ENCODE peak calls at places on chromosomes 3 and 15, in four cellular contexts. W is A549, B is K562, K is IMR-90. R is an unnamed sample.

GRCh38 chr15:73685981-73686380 is 1.8 kb downstream of the CD276 start:
- DNase-seq in K (no peak), W (no peak), B (no peak), R (no peak)

GRCh38 chr15:74892931-74893330 is 3.1 kb downstream of the MPI start:
- DNase-seq in W (no peak), K (no peak), B (no peak), R (no peak)

GRCh38 chr3:187319699-187320302 is 28.3 kb upstream of the MASP1 start:
- DNase-seq in B (peak), K (peak), W (peak), R (peak)

GRCh38 chr15:74269362-74270035 is 33.4 kb downstream of the CCDC33 start:
- DNase-seq in K (no peak), B (no peak), W (no peak), R (no peak)

GRCh38 chr3:24464389-24464788 is 30.3 kb downstream of the THRB start:
- DNase-seq in K (no peak), B (no peak), W (no peak), R (no peak)

GRCh38 chr3:142853270-142854163 is 35.4 kb downstream of the PCOLCE2 start:
- DNase-seq in K (peak), W (peak), B (no peak), R (no peak)

GRCh38 chr15:81098884-81099601 is 35.0 kb upstream of the CFAP161 start:
- DNase-seq in W (no peak), K (peak), B (peak), R (no peak)

GRCh38 chr15:82159922-82160321 is 102.6 kb downstream of the EFL1 start:
- DNase-seq in B (no peak), W (peak), K (peak), R (no peak)

GRCh38 chr3:125033135-125033534 is 22.7 kb downstream of the HEG1 start:
- DNase-seq in W (no peak), K (no peak), B (no peak), R (no peak)

GRCh38 chr3:43214616-43215015 is 71.7 kb upstream of the SNRK start:
- DNase-seq in W (no peak), B (no peak), K (no peak), R (no peak)

GRCh38 chr3:81749285-81749684 is 12.2 kb downstream of the GBE1 start:
- DNase-seq in W (no peak), K (peak), B (no peak), R (no peak)

GRCh38 chr3:123440181-123440580 is 8.7 kb downstream of the ADCY5 start:
- DNase-seq in B (no peak), K (no peak), W (no peak), R (no peak)

GRCh38 chr3:136720091-136720490 is 32.1 kb downstream of the STAG1 start:
- DNase-seq in B (no peak), K (no peak), W (no peak), R (no peak)

GRCh38 chr3:124993462-124993861 is 58.9 kb upstream of the MUC13 start:
- DNase-seq in W (no peak), K (no peak), B (no peak), R (no peak)

GRCh38 chr15:81182031-81182745 is 14.5 kb upstream of the IL16 start:
- DNase-seq in W (no peak), K (peak), B (no peak), R (no peak)

GRCh38 chr15:55289011-55289572 is 521 bp downstream of the RAB27A start:
- DNase-seq in B (no peak), W (peak), K (peak), R (no peak)

GRCh38 chr3:32297366-32297765 is 58.9 kb downstream of the CMTM8 start:
- DNase-seq in B (no peak), W (no peak), K (no peak), R (no peak)

GRCh38 chr3:179181021-179181472 is 32.9 kb downstream of the PIK3CA start:
- DNase-seq in W (no peak), K (peak), B (no peak), R (no peak)

GRCh38 chr15:35256555-35256954 is 171.5 kb upstream of the NANOGP8 start:
- DNase-seq in W (no peak), K (peak), B (no peak), R (no peak)

GRCh38 chr3:22928716-22929115 is 274.4 kb upstream of the UBE2E2 start:
- DNase-seq in B (no peak), K (no peak), W (no peak), R (no peak)
- TF ChIP-seq RAD21 in B (no peak), K (no peak), W (no peak), R (no peak)

GRCh38 chr3:52210550-52211046 is 12.6 kb downstream of the ALAS1 start:
- DNase-seq in B (no peak), K (peak), W (peak), R (no peak)
- TF ChIP-seq ELK1 in B (no peak), K (no peak), W (no peak), R (no peak)

GRCh38 chr3:9791790-9792404 is 376 bp downstream of the TADA3 start:
- DNase-seq in K (no peak), W (no peak), B (no peak), R (no peak)

GRCh38 chr3:9794400-9794799 is 1.5 kb downstream of the ARPC4 start:
- DNase-seq in K (no peak), B (no peak), W (no peak), R (no peak)

GRCh38 chr3:9791127-9791526 is 1.1 kb downstream of the TADA3 start:
- DNase-seq in K (no peak), W (no peak), B (no peak), R (no peak)

GRCh38 chr3:9793161-9793781 is 389 bp downstream of the ARPC4 start:
- DNase-seq in K (peak), W (peak), B (peak), R (no peak)

DNA sequence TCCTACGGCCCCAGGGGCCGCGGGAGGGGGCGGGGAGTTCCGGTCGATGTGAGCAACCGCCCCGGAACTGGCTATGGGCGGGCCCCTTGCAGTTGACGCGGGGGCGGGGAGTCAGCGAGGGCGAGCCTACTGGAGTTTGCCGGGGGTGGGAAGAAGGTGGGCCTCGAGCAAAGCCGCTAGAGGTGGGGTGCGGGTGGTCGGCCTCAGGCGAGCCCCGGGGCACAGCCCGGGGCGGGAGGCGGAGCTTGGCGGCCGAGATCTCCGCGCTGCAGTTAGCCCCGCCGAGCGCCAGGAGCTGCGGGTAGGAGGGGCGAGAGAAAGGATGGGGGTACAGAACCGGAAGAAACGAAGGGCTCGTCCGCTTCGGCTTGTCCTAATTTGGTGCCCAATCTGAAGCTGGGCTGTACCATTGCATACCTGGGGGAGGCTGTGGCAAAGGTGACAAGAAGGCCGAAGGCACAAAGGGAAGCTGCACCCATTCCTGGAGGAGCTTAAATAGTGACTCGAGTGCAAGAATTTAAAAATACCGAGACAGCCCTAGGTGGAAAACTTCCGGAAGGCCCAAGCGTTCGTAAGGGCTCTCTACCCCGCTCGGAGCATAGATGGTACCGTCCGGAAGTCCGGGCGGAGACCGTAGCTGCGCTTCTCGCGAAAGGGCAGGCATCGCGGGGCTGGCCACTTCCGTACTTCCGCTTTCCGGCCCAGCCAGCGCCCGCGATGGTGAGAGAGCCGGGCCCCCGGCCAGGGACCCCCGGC is at the start of the genes ARPC4 and TADA3:
- DNase-seq in B (peak), W (peak), K (peak), R (peak)
- TF ChIP-seq POLR2A in B (peak), W (peak), K (peak), R (peak)

GRCh38 chr15:64137226-64137833 is 14.2 kb upstream of the SNX22 start:
- DNase-seq in B (no peak), W (no peak), K (no peak), R (no peak)

GRCh38 chr15:64133619-64134018 is 17.9 kb upstream of the SNX22 start:
- DNase-seq in B (no peak), K (no peak), W (no peak), R (no peak)

GRCh38 chr15:64132217-64132616 is 19.3 kb upstream of the SNX22 start:
- DNase-seq in W (no peak), B (no peak), K (no peak), R (no peak)

GRCh38 chr15:64131547-64131946 is 20.0 kb upstream of the SNX22 start:
- DNase-seq in B (no peak), K (no peak), W (no peak), R (no peak)

DNA sequence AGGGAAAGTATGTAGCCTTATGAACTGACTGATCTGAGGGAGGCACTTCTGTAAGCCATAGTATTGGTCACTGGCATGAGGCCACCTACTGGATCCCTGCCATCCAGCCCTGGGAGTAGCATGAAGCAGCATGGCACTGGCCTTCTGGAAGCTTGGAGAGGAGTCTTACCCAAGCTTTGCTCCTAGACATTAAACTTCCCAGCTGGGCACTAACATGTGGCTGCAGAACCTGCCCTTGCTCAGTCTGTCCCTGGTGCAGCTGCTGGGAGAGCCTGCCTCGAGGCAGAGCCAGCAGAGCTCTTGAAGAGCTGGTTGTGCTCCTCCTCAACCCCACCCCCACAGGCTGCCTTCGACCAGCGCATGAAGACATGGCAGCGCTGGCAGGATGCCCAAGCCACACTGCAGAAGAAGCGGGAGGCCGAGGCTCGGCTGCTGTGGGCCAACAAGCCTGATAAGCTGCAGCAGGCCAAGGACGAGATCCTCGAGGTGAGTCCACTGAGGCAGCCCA is 17.2 kb upstream of the SNX22 start:
- DNase-seq in W (no peak), K (peak), B (no peak), R (no peak)
- TF ChIP-seq RAD21 in W (no peak), K (no peak), B (no peak), R (no peak)

DNA sequence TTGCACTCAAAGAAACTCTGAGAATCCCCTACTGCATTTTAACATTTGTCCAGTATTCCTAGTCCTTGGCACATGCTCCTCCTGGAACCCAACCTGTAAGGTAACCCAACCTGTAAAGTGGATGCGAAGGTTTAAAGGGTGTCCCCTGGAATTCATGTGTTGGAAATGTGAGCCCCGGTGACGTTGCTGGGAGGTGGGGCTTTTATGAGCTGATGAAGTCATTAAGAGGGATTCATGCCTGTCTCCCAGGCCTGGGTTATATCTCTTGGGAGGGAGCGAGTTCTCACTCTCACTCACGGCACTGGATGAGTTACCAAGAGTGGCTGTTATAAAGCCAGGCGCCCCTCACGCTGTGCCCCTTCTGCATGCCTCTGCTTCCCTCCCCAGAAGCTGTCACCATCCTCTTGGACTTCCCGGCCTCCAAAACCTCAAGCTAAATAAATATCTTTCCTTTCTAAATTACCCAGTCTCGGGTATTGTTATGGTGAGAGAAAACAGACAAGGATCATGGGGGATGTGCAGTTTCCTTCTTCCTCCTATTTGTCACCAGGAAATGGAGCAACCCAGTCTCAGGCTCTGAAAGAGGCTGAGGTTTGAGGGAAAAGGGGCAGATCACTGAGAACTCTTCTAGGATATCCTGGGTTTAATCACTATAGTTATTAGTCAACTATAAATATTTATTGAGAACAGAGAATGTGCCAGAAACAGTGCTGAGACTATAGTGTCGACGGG is 7.6 kb downstream of the XXYLT1 start:
- DNase-seq in W (no peak), B (no peak), K (peak), R (no peak)
- TF ChIP-seq ELK1 in W (no peak), B (no peak), K (no peak), R (no peak)

DNA sequence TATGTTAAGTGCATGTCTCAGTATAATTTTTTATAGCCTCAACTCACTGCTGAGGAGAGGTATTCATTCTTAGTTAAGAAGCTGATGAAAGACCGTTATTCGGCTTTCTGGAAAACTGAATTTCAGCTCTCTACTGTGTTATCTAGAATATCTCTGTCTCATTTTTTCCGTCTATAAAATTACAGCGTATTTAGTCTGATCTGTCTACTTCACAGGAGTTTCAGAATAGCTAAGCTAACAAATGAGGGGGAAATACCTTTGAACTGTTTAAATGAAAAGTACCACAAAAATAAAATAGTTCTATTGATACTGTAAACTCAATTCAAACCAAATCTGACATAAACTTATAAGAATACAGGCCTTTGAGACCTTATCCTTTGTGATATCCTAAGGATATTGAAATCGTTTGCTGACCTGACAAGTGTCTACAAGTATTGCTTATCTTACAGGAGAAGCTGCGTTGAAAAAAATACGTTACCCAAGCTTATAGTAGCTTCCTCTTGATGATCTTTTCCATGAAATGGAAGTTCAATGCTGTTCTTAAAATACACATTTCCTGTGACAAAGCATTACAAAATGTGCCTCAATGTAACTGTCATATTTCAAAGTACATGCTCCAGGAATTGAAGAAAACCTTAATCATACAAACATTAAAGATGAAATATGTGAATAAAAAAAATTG is 104.6 kb downstream of the IL1RAP start:
- DNase-seq in K (peak), W (no peak), B (no peak), R (no peak)
- TF ChIP-seq POLR2A in K (no peak), W (no peak), B (no peak), R (no peak)

GRCh38 chr3:58129041-58129440 is 81.7 kb downstream of the DNASE1L3 start:
- DNase-seq in B (no peak), W (no peak), K (no peak), R (no peak)

GRCh38 chr3:58132850-58133249 is 77.9 kb downstream of the DNASE1L3 start:
- DNase-seq in W (no peak), K (no peak), B (no peak), R (no peak)

GRCh38 chr3:58134468-58134867 is 76.3 kb downstream of the DNASE1L3 start:
- DNase-seq in K (no peak), B (no peak), W (no peak), R (no peak)

GRCh38 chr3:58131101-58131500 is 79.7 kb downstream of the DNASE1L3 start:
- DNase-seq in B (no peak), W (no peak), K (no peak), R (no peak)

GRCh38 chr3:58130591-58130990 is 80.2 kb downstream of the DNASE1L3 start:
- DNase-seq in W (no peak), K (no peak), B (no peak), R (no peak)
- TF ChIP-seq RAD21 in W (no peak), K (no peak), B (no peak), R (no peak)

DNA sequence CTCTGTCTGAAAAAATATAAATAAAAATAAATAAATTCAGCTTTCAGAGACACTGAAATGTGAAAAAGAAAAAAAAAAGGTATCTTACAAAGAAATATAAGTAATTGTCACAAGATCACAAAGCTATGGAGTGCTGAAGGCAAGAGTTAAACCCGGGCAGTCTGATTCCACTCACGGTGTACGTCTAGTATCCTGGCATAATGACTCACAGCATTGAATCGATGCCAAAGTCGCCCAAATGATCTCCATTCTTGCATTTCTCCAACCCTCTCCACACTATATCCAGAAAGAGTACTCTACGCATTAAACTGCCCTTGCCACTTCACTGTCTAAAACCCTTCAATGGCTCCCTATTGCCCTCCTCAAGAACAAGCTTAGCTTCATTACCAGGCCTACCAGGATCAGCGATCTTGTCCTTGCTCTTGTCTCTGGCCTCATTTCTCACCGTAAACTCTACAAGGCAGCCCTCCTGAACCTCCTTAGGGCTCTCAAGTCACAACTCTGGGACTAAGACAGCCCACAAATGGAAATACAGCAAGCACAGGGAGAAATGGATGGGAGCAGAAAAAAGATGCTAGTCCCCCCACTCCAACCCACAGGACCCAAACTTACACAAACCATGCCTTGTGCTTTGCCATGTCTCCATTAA is 7.7 kb downstream of the SUCLG2 start:
- DNase-seq in B (no peak), W (peak), K (peak), R (no peak)
- TF ChIP-seq ELK1 in B (no peak), W (no peak), K (no peak), R (no peak)

R was measured in GM12878.